ENCODE peak calls at places on chromosomes 12 and 14, in ten cellular contexts. R, M, F, J, Y, O, H, P, L and E are unnamed samples.

GRCh38 chr12:65590318-65590717 is 234.0 kb upstream of the HMGA2 start:
- DNase-seq in R (no peak), M (no peak), F (no peak), J (no peak), Y (no peak), O (no peak), H (no peak), P (no peak), L (no peak), E (no peak)

GRCh38 chr12:104370989-104371870 is 67.7 kb downstream of the EID3 start:
- DNase-seq in R (peak; percentile 46), M (peak; percentile 37), F (no peak), J (peak; percentile 61), Y (no peak), O (no peak), H (no peak), P (no peak), L (peak; percentile 73), E (no peak)

GRCh38 chr12:7068240-7068993 is 7.9 kb downstream of the C1S start:
- DNase-seq in R (no peak), M (no peak), F (no peak), J (peak; percentile 69), Y (peak; percentile 91), O (no peak), H (no peak), P (no peak), L (peak; percentile 49), E (no peak)

GRCh38 chr14:29489911-29490310 is 437.7 kb downstream of the PRKD1 start:
- DNase-seq in R (no peak), M (no peak), F (no peak), J (no peak), Y (no peak), O (no peak), H (no peak), P (no peak), L (no peak), E (no peak)

GRCh38 chr12:28794796-28795195 is 354.3 kb upstream of the FAR2 start:
- DNase-seq in R (no peak), M (no peak), F (no peak), J (no peak), Y (no peak), O (no peak), H (no peak), P (no peak), L (no peak), E (no peak)

GRCh38 chr12:96398422-96399080 is 1.7 kb downstream of the CDK17 start:
- DNase-seq in R (no peak), M (no peak), F (no peak), J (no peak), Y (no peak), O (no peak), H (no peak), P (no peak), L (peak; percentile 47), E (no peak)

GRCh38 chr12:82089369-82090121 is 268.6 kb downstream of the CCDC59 start:
- DNase-seq in R (no peak), M (no peak), F (no peak), J (no peak), Y (no peak), O (no peak), H (no peak), P (no peak), L (no peak), E (peak; percentile 80)

GRCh38 chr12:92528586-92528985 is 174.2 kb upstream of the PLEKHG7 start:
- DNase-seq in R (no peak), M (no peak), F (no peak), J (no peak), Y (no peak), O (no peak), H (no peak), P (no peak), L (no peak), E (no peak)

GRCh38 chr12:27109339-27110023 is 27.1 kb upstream of the C12orf71 start:
- DNase-seq in R (no peak), M (no peak), F (no peak), J (peak; percentile 86), Y (no peak), O (no peak), H (no peak), P (no peak), L (peak; percentile 31), E (no peak)

GRCh38 chr14:61203059-61203753 is 77.9 kb downstream of the TMEM30B start:
- DNase-seq in R (no peak), M (no peak), F (no peak), J (no peak), Y (no peak), O (no peak), H (no peak), P (no peak), L (no peak), E (no peak)
- TF ChIP-seq CTCF in R (no peak), M (no peak), F (no peak), J (no peak), Y (no peak), O (no peak), H (no peak), P (no peak), L (no peak), E (no peak)

GRCh38 chr14:49897965-49898364 is 5.1 kb downstream of the ARF6 start:
- DNase-seq in R (no peak), M (no peak), F (no peak), J (no peak), Y (no peak), O (no peak), H (no peak), P (no peak), L (no peak), E (peak; percentile 68)
- H3K4me3 ChIP-seq in R (no peak overlapping the region), M (peak overlapping the region; percentile 14), F (no peak overlapping the region), J (no peak overlapping the region), Y (peak overlapping the region; percentile 90), O (peak overlapping the region; percentile 46), H (peak overlapping the region; percentile 17), P (no peak overlapping the region), L (no peak overlapping the region), E (peak overlapping the region; percentile 29)

DNA sequence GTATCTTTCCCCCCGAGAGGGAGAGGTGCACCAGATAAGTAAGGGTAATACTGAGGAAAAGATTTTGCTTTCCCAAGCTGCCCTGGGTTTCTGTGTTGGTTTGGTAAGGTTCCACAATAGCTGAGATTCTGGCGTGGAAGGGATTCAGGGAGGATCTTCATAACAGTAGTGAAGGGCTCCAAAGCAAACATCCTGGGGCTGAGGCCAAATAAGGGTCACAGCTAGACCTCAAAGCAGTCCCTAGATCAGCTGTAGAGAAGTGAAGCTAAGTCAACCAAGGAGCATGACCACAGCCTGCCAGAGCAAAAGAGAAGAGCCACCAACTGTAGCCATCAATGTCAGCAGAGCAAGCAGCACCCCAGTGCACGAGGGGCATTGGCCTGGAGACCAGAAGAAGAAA is 73.2 kb upstream of the SLC35F4 start:
- DNase-seq in R (no peak), M (no peak), F (no peak), J (no peak), Y (no peak), O (no peak), H (no peak), P (no peak), L (no peak), E (no peak)
- TF ChIP-seq CTCF in R (no peak), M (no peak), F (no peak), J (no peak), Y (no peak), O (no peak), H (no peak), P (no peak), L (no peak), E (no peak)

GRCh38 chr12:49264873-49265792 is at the start of gene TUBA1C:
- DNase-seq in R (peak; percentile 95), M (peak; percentile 78), F (peak; percentile 91), J (peak; percentile 93), Y (peak; percentile 91), O (peak; percentile 95), H (peak; percentile 84), P (peak; percentile 88), L (peak; percentile 93), E (peak; percentile 86)
- H3K4me3 ChIP-seq in R (peak within 1 kb of the TSS; percentile 65), M (peak within 1 kb of the TSS; percentile 90), F (peak within 1 kb of the TSS; percentile 95), J (peak within 1 kb of the TSS; percentile 86), Y (peak within 1 kb of the TSS; percentile 80), O (peak within 1 kb of the TSS; percentile 88), H (peak within 1 kb of the TSS; percentile 92), P (peak within 1 kb of the TSS; percentile 86), L (peak within 1 kb of the TSS; percentile 78), E (peak within 1 kb of the TSS; percentile 81)

GRCh38 chr14:52607061-52607460 is 54.4 kb downstream of the GPR137C start:
- DNase-seq in R (no peak), M (no peak), F (no peak), J (no peak), Y (no peak), O (no peak), H (no peak), P (no peak), L (no peak), E (no peak)

GRCh38 chr14:52610187-52610586 is 57.6 kb downstream of the GPR137C start:
- DNase-seq in R (no peak), M (no peak), F (no peak), J (no peak), Y (no peak), O (no peak), H (no peak), P (no peak), L (no peak), E (no peak)

GRCh38 chr14:52609445-52610044 is 56.9 kb downstream of the GPR137C start:
- DNase-seq in R (peak; percentile 4), M (no peak), F (no peak), J (no peak), Y (no peak), O (no peak), H (no peak), P (no peak), L (no peak), E (no peak)
- TF ChIP-seq CTCF in R (no peak), M (no peak), F (no peak), J (no peak), Y (no peak), O (no peak), H (no peak), P (no peak), L (no peak), E (no peak)

GRCh38 chr14:50530358-50530757 is 2.0 kb downstream of the MAP4K5 start:
- DNase-seq in R (no peak), M (no peak), F (no peak), J (peak; percentile 49), Y (no peak), O (no peak), H (no peak), P (no peak), L (peak; percentile 35), E (no peak)
- H3K4me3 ChIP-seq in R (peak overlapping the region; percentile 91), M (peak overlapping the region; percentile 89), F (peak overlapping the region; percentile 85), J (peak overlapping the region; percentile 84), Y (peak overlapping the region; percentile 92), O (no peak overlapping the region), H (no peak overlapping the region), P (peak overlapping the region; percentile 82), L (peak overlapping the region; percentile 82), E (no peak overlapping the region)

GRCh38 chr14:36938678-36939077 is 233.7 kb downstream of the SLC25A21 start:
- DNase-seq in R (no peak), M (no peak), F (no peak), J (no peak), Y (no peak), O (no peak), H (no peak), P (no peak), L (no peak), E (no peak)
- TF ChIP-seq CTCF in R (no peak), M (no peak), F (no peak), J (no peak), Y (no peak), O (no peak), H (no peak), P (no peak), L (no peak), E (no peak)

GRCh38 chr12:74964390-74964789 is 245.2 kb downstream of the KCNC2 start:
- DNase-seq in R (no peak), M (no peak), F (no peak), J (no peak), Y (no peak), O (no peak), H (no peak), P (no peak), L (no peak), E (no peak)
- H3K4me3 ChIP-seq in R (no peak overlapping the region), M (no peak overlapping the region), F (no peak overlapping the region), J (no peak overlapping the region), Y (no peak overlapping the region), O (no peak overlapping the region), H (no peak overlapping the region), P (no peak overlapping the region), L (no peak overlapping the region), E (no peak overlapping the region)